ENCODE peak calls at places on chromosomes 6 and 20, in seven cellular contexts. C is PC-3, N is PC-9, K is endothelial cell of umbilical vein, Y is colonic mucosa, B is psoas muscle, G is lower lobe of right lung. A is an unnamed sample.

GRCh38 chr6:35728663-35729348 is 8.0 kb upstream of the ARMC12 start:
- DNase-seq in N (no peak), B (peak; percentile 88), K (no peak), C (no peak), G (peak; percentile 82), Y (peak; percentile 61), A (no peak)

GRCh38 chr6:166520905-166521834 is 65.3 kb downstream of the RAMACL start:
- DNase-seq in N (no peak), Y (no peak), B (no peak), K (no peak), C (no peak), G (no peak), A (peak; percentile 70)

GRCh38 chr6:69155467-69155866 is 520.4 kb downstream of the ADGRB3 start:
- DNase-seq in N (no peak), B (no peak), Y (no peak), C (no peak), K (no peak), G (no peak), A (no peak)

GRCh38 chr20:32464401-32465091 is 106.4 kb downstream of the ASXL1 start:
- DNase-seq in Y (no peak), N (no peak), K (no peak), G (no peak), B (peak; percentile 37), C (no peak), A (no peak)

GRCh38 chr6:24867104-24867703 is 68.5 kb upstream of the ARMH2 start:
- DNase-seq in B (no peak), N (no peak), Y (no peak), K (no peak), G (no peak), C (no peak), A (no peak)

GRCh38 chr6:73032586-73032985 is 192.7 kb downstream of the KHDC1L start:
- DNase-seq in N (peak; percentile 38), B (no peak), Y (no peak), G (no peak), K (no peak), C (peak; percentile 85), A (no peak)

GRCh38 chr20:52529856-52530255 is 338.3 kb upstream of the ZFP64 start:
- DNase-seq in K (no peak), B (no peak), Y (no peak), C (no peak), G (no peak), N (no peak), A (no peak)

GRCh38 chr20:10954137-10954840 is 280.5 kb upstream of the JAG1 start:
- DNase-seq in G (no peak), K (no peak), B (no peak), N (peak; percentile 42), C (peak; percentile 65), Y (no peak), A (no peak)

GRCh38 chr6:52475307-52475706 is 55.2 kb downstream of the EFHC1 start:
- DNase-seq in N (no peak), B (no peak), Y (no peak), K (no peak), G (no peak), C (no peak), A (no peak)

GRCh38 chr20:25005220-25005619 is 12.7 kb upstream of the APMAP start:
- DNase-seq in C (peak; percentile 39), K (no peak), Y (peak; percentile 11), N (no peak), B (peak; percentile 22), G (no peak), A (no peak)

GRCh38 chr6:81766482-81767069 is 14.1 kb upstream of the TENT5A start:
- DNase-seq in Y (peak; percentile 48), G (no peak), N (peak; percentile 11), B (no peak), C (peak; percentile 82), K (peak; percentile 92), A (peak; percentile 87)

GRCh38 chr6:166343157-166343502 is 785 bp upstream of the SFT2D1 start:
- DNase-seq in Y (no peak), C (no peak), K (no peak), G (no peak), N (no peak), B (no peak), A (no peak)

GRCh38 chr6:136067731-136068341 is 182.3 kb downstream of the MTFR2 start:
- DNase-seq in B (no peak), K (peak; percentile 95), N (peak; percentile 43), C (no peak), Y (no peak), G (no peak), A (no peak)

GRCh38 chr20:34907616-34908469 is 31.4 kb downstream of the ACSS2 start:
- DNase-seq in G (no peak), K (peak; percentile 97), N (peak; percentile 86), C (peak; percentile 100), Y (peak; percentile 81), B (peak; percentile 59), A (peak; percentile 63)

GRCh38 chr6:137102050-137102848 is 57.5 kb upstream of the IL20RA start:
- DNase-seq in Y (no peak), N (no peak), C (no peak), B (no peak), G (no peak), K (no peak), A (no peak)

GRCh38 chr20:13822459-13822858 is 37.6 kb downstream of the NDUFAF5 start:
- DNase-seq in Y (no peak), C (no peak), G (no peak), K (no peak), B (no peak), N (no peak), A (no peak)

GRCh38 chr6:158544428-158544827 is 15.5 kb upstream of the TMEM181 start:
- DNase-seq in Y (no peak), N (no peak), G (no peak), B (no peak), K (no peak), C (no peak), A (no peak)

GRCh38 chr6:144581807-144582537 is 296.8 kb downstream of the UTRN start:
- DNase-seq in G (no peak), Y (peak; percentile 32), N (no peak), B (no peak), C (peak; percentile 43), K (peak; percentile 21), A (peak; percentile 38)
- H3K27ac ChIP-seq in G (no peak overlapping the region), Y (no peak overlapping the region), N (no peak overlapping the region), B (no peak overlapping the region), C (no peak overlapping the region), K (no peak overlapping the region), A (no peak overlapping the region)

GRCh38 chr6:145277358-145278097 is 457.8 kb downstream of the EPM2A start:
- DNase-seq in Y (no peak), C (no peak), B (no peak), K (no peak), G (no peak), N (no peak), A (no peak)

GRCh38 chr6:145275019-145275418 is 460.3 kb downstream of the EPM2A start:
- DNase-seq in K (no peak), G (no peak), C (no peak), Y (no peak), N (no peak), B (no peak), A (no peak)

GRCh38 chr6:145275787-145276186 is 459.5 kb downstream of the EPM2A start:
- DNase-seq in G (no peak), K (no peak), Y (no peak), B (no peak), C (no peak), N (no peak), A (no peak)

GRCh38 chr6:145276746-145277145 is 458.6 kb downstream of the EPM2A start:
- DNase-seq in Y (no peak), N (no peak), C (no peak), G (no peak), K (no peak), B (no peak), A (no peak)

DNA sequence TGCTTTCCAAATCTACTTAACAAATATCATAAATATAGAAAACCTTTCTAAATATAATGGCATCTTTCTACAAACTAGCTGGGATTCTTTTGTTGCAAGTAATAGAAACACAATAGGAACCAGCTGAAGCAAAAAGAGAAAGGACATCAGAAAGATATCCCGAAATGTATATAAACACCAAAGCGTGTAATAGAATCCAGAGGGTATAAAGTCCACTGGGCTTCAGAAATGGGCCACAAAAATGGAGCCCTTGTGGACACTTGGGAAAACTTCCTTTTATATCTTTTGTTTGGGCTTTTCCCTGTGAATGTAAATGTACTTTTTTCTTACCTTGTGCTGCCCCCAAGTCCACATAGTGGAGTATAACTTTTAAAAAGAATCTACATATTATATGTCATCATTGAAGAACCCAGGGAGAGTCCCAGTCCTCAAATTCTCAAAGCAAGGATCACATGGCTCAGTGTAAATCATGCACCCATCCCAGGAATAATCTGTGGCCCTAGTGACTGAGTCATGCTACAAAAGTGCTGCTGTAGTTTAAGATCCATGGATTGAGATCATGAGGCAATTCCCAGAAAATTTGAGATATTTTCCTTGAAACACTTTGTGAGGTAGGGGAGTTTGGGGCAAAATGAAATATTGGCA is 457.0 kb downstream of the EPM2A start:
- DNase-seq in B (no peak), N (no peak), G (no peak), Y (no peak), K (no peak), C (no peak), A (no peak)
- TF ChIP-seq CTCF in B (no peak), N (no peak), G (no peak), Y (no peak), K (no peak), C (no peak), A (no peak)

GRCh38 chr6:8238772-8239683 is 136.7 kb upstream of the EEF1E1 start:
- DNase-seq in C (no peak), N (no peak), Y (no peak), B (no peak), K (no peak), G (no peak), A (no peak)

GRCh38 chr6:8245736-8246135 is 143.4 kb upstream of the EEF1E1 start:
- DNase-seq in G (no peak), Y (no peak), N (no peak), C (no peak), B (no peak), K (no peak), A (no peak)

GRCh38 chr6:8246403-8246802 is 144.1 kb upstream of the EEF1E1 start:
- DNase-seq in N (no peak), K (no peak), G (no peak), B (no peak), Y (no peak), C (no peak), A (no peak)

GRCh38 chr6:8240316-8240715 is 138.0 kb upstream of the EEF1E1 start:
- DNase-seq in Y (no peak), K (no peak), N (no peak), G (no peak), C (no peak), B (no peak), A (no peak)

DNA sequence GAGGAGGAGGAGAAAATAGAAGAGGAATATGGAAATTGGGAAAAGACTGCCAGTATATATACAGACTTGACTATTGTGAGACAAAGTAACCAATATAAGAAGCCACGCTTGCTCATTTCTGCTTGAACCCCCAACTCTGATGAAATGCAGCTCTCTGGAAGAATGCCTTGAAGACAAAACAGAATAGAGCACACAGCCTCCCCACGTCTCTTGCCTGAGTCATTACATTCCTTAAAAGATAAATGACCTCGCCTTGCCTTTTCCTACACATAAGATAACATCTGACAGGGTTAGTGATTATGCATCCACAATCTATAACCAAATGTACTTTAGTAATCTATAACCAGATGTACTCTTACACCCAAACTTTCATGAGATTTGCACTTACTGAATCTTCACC is 141.1 kb upstream of the EEF1E1 start:
- DNase-seq in K (no peak), C (no peak), B (no peak), Y (no peak), G (no peak), N (no peak), A (peak; percentile 33)
- H3K27ac ChIP-seq in K (no peak overlapping the region), C (no peak overlapping the region), B (no peak overlapping the region), Y (no peak overlapping the region), G (no peak overlapping the region), N (no peak overlapping the region), A (no peak overlapping the region)

GRCh38 chr20:59159091-59159821 is 4.4 kb upstream of the ZNF831 start:
- DNase-seq in N (no peak), K (no peak), C (peak; percentile 15), G (no peak), Y (peak; percentile 19), B (no peak), A (no peak)
- TF ChIP-seq CTCF in N (no peak), K (no peak), C (peak; percentile 31), G (no peak), Y (no peak), B (no peak), A (no peak)